ENCODE peak calls at places on chromosomes 4 and X, in five cellular contexts. V is kidney epithelial cell; J is activated T-cell treated with anti-CD3 and anti-CD28 coated beads, Interleukin-2, amount 50 U/mL, for 72 hours; C is CD8-positive, alpha-beta memory T cell; R is A172. K is an unnamed sample.

GRCh38 chrX:118552501-118552900 is 56.9 kb downstream of the DOCK11 start:
- DNase-seq in J (no peak), V (no peak), C (no peak), R (peak), K (no peak)

GRCh38 chr4:180828455-180829018 is 1414.7 kb upstream of the TENM3 start:
- DNase-seq in J (no peak), C (no peak), V (peak), R (peak), K (no peak)

GRCh38 chr4:104465201-104465600 is 29.5 kb downstream of the CXXC4 start:
- DNase-seq in C (no peak), V (no peak), R (no peak), J (no peak), K (no peak)

GRCh38 chr4:2510351-2511259 is 25.8 kb upstream of the FAM193A start:
- DNase-seq in C (no peak), R (no peak), V (no peak), J (no peak), K (no peak)

GRCh38 chr4:109574931-109575804 is 15.1 kb downstream of the MCUB start:
- DNase-seq in C (no peak), R (no peak), J (peak), V (no peak), K (no peak)

GRCh38 chr4:88690355-88690754 is 7.3 kb downstream of the NAP1L5 start:
- DNase-seq in C (no peak), J (no peak), R (peak), V (no peak), K (no peak)

GRCh38 chr4:128844931-128845330 is 35.4 kb downstream of the JADE1 start:
- DNase-seq in J (no peak), V (no peak), C (no peak), R (no peak), K (no peak)

GRCh38 chr4:110449947-110450346 is 26.0 kb upstream of the ENPEP start:
- DNase-seq in C (no peak), V (no peak), R (no peak), J (no peak), K (peak)

GRCh38 chrX:27675493-27675892 is 85.3 kb downstream of the DCAF8L2 start:
- DNase-seq in V (no peak), R (peak), C (no peak), J (no peak), K (no peak)

GRCh38 chr4:2795558-2796260 is 2.8 kb downstream of the SH3BP2 start:
- DNase-seq in V (no peak), R (no peak), J (no peak), C (no peak), K (peak)

GRCh38 chrX:9578083-9578779 is 113.4 kb downstream of the TBL1X start:
- DNase-seq in V (no peak), R (no peak), J (no peak), C (no peak), K (no peak)

GRCh38 chr4:65669008-65669971 is 999 bp downstream of the EPHA5 start:
- DNase-seq in C (no peak), J (no peak), V (no peak), R (no peak), K (peak)

GRCh38 chr4:94798808-94799207 is 41.1 kb downstream of the BMPR1B start:
- DNase-seq in V (peak), J (no peak), R (no peak), C (no peak), K (no peak)

GRCh38 chr4:77100234-77100633 is 24.4 kb upstream of the CCNI start:
- DNase-seq in V (no peak), R (no peak), C (no peak), J (no peak), K (no peak)

GRCh38 chrX:19544693-19545305 is 29.5 kb upstream of the MAP3K15 start:
- DNase-seq in C (peak), J (peak), R (peak), V (no peak), K (peak)

GRCh38 chr4:81472249-81473085 is 760 bp upstream of the RASGEF1B start:
- DNase-seq in J (peak), R (no peak), C (peak), V (no peak), K (no peak)

GRCh38 chr4:168631241-168632151 is 134.6 kb downstream of the PALLD start:
- DNase-seq in C (no peak), V (no peak), R (no peak), J (peak), K (peak)

GRCh38 chr4:68734095-68734494 is 63.6 kb upstream of the UGT2B15 start:
- DNase-seq in C (no peak), J (no peak), V (no peak), R (no peak), K (no peak)

GRCh38 chr4:94642561-94642866 is 115.2 kb upstream of the BMPR1B start:
- DNase-seq in V (peak), C (no peak), R (no peak), J (no peak), K (no peak)

GRCh38 chr4:153211986-153212720 is 7.9 kb downstream of the TRIM2 start:
- DNase-seq in R (no peak), V (no peak), C (no peak), J (no peak), K (no peak)